ENCODE peak calls at places on chromosomes 6 and 20, in eight cellular contexts. One of them, this sample, is unnamed.

GRCh38 chr6:45835725-45836437 is 179.8 kb downstream of the CLIC5 start:
- DNase-seq in mammary epithelial cell: peak; percentile 82
- DNase-seq in GM20000: no peak
- DNase-seq in mesothelial cell of epicardium: no peak
- DNase-seq in CD8-positive, alpha-beta T cell: no peak
- DNase-seq in AG10803: no peak
- DNase-seq in D721Med: no peak
- DNase-seq in GM10248: no peak
- DNase-seq in this sample: no peak

GRCh38 chr20:62742979-62743776 is 34.5 kb downstream of the NTSR1 start:
- DNase-seq in mammary epithelial cell: no peak
- DNase-seq in GM20000: no peak
- DNase-seq in mesothelial cell of epicardium: no peak
- DNase-seq in CD8-positive, alpha-beta T cell: no peak
- DNase-seq in AG10803: no peak
- DNase-seq in D721Med: no peak
- DNase-seq in GM10248: no peak
- DNase-seq in this sample: no peak

GRCh38 chr20:8853805-8854338 is 215.0 kb upstream of the PLCB4 start:
- DNase-seq in mammary epithelial cell: peak; percentile 60
- DNase-seq in GM20000: peak; percentile 45
- DNase-seq in mesothelial cell of epicardium: no peak
- DNase-seq in CD8-positive, alpha-beta T cell: no peak
- DNase-seq in AG10803: peak; percentile 81
- DNase-seq in D721Med: peak; percentile 15
- DNase-seq in GM10248: peak; percentile 46
- DNase-seq in this sample: peak; percentile 28

GRCh38 chr6:149331871-149332270 is 14.4 kb downstream of the TAB2 start:
- DNase-seq in mammary epithelial cell: no peak
- DNase-seq in GM20000: no peak
- DNase-seq in mesothelial cell of epicardium: no peak
- DNase-seq in CD8-positive, alpha-beta T cell: no peak
- DNase-seq in AG10803: peak; percentile 21
- DNase-seq in D721Med: no peak
- DNase-seq in GM10248: no peak
- DNase-seq in this sample: no peak

GRCh38 chr6:105384004-105384403 is 18.9 kb downstream of the PREP start:
- DNase-seq in mammary epithelial cell: peak; percentile 76
- DNase-seq in GM20000: no peak
- DNase-seq in mesothelial cell of epicardium: no peak
- DNase-seq in CD8-positive, alpha-beta T cell: no peak
- DNase-seq in AG10803: no peak
- DNase-seq in D721Med: no peak
- DNase-seq in GM10248: no peak
- DNase-seq in this sample: no peak

GRCh38 chr20:34708621-34709043 is 4.5 kb downstream of the TP53INP2 start:
- DNase-seq in mammary epithelial cell: no peak
- DNase-seq in GM20000: peak; percentile 73
- DNase-seq in mesothelial cell of epicardium: peak; percentile 25
- DNase-seq in CD8-positive, alpha-beta T cell: peak; percentile 51
- DNase-seq in AG10803: peak; percentile 25
- DNase-seq in D721Med: no peak
- DNase-seq in GM10248: peak; percentile 64
- DNase-seq in this sample: peak; percentile 57

GRCh38 chr6:157823001-157823522 is at the start of gene SNX9:
- DNase-seq in mammary epithelial cell: peak; percentile 75
- DNase-seq in GM20000: peak; percentile 85
- DNase-seq in mesothelial cell of epicardium: peak; percentile 65
- DNase-seq in CD8-positive, alpha-beta T cell: peak; percentile 42
- DNase-seq in AG10803: peak; percentile 79
- DNase-seq in D721Med: no peak
- DNase-seq in GM10248: peak; percentile 74
- DNase-seq in this sample: peak; percentile 62

GRCh38 chr6:25320459-25320858 is 41.3 kb downstream of the CARMIL1 start:
- DNase-seq in mammary epithelial cell: no peak
- DNase-seq in GM20000: no peak
- DNase-seq in mesothelial cell of epicardium: no peak
- DNase-seq in CD8-positive, alpha-beta T cell: no peak
- DNase-seq in AG10803: peak; percentile 31
- DNase-seq in D721Med: no peak
- DNase-seq in GM10248: no peak
- DNase-seq in this sample: no peak

GRCh38 chr6:157440162-157440561 is 59.2 kb downstream of the ZDHHC14 start:
- DNase-seq in mammary epithelial cell: no peak
- DNase-seq in GM20000: no peak
- DNase-seq in mesothelial cell of epicardium: no peak
- DNase-seq in CD8-positive, alpha-beta T cell: no peak
- DNase-seq in AG10803: no peak
- DNase-seq in D721Med: no peak
- DNase-seq in GM10248: no peak
- DNase-seq in this sample: no peak

GRCh38 chr20:63966944-63967322 is 2.8 kb downstream of the ZNF512B start:
- DNase-seq in mammary epithelial cell: no peak
- DNase-seq in GM20000: no peak
- DNase-seq in mesothelial cell of epicardium: no peak
- DNase-seq in CD8-positive, alpha-beta T cell: no peak
- DNase-seq in AG10803: no peak
- DNase-seq in D721Med: no peak
- DNase-seq in GM10248: no peak
- DNase-seq in this sample: no peak

GRCh38 chr20:61387204-61387958 is 135.3 kb downstream of the CDH4 start:
- DNase-seq in mammary epithelial cell: peak; percentile 76
- DNase-seq in GM20000: no peak
- DNase-seq in mesothelial cell of epicardium: no peak
- DNase-seq in CD8-positive, alpha-beta T cell: no peak
- DNase-seq in AG10803: peak; percentile 66
- DNase-seq in D721Med: no peak
- DNase-seq in GM10248: no peak
- DNase-seq in this sample: peak; percentile 39

GRCh38 chr20:14337400-14338171 is at the start of gene FLRT3:
- DNase-seq in mammary epithelial cell: peak; percentile 98
- DNase-seq in GM20000: peak; percentile 61
- DNase-seq in mesothelial cell of epicardium: peak; percentile 54
- DNase-seq in CD8-positive, alpha-beta T cell: no peak
- DNase-seq in AG10803: peak; percentile 90
- DNase-seq in D721Med: no peak
- DNase-seq in GM10248: peak; percentile 46
- DNase-seq in this sample: peak; percentile 71

GRCh38 chr20:21682576-21682975 is 22.9 kb upstream of the PAX1 start:
- DNase-seq in mammary epithelial cell: no peak
- DNase-seq in GM20000: no peak
- DNase-seq in mesothelial cell of epicardium: no peak
- DNase-seq in CD8-positive, alpha-beta T cell: no peak
- DNase-seq in AG10803: peak; percentile 7
- DNase-seq in D721Med: no peak
- DNase-seq in GM10248: no peak
- DNase-seq in this sample: no peak

GRCh38 chr6:52087498-52087999 is at the start of gene PKHD1:
- DNase-seq in mammary epithelial cell: peak; percentile 43
- DNase-seq in GM20000: peak; percentile 9
- DNase-seq in mesothelial cell of epicardium: no peak
- DNase-seq in CD8-positive, alpha-beta T cell: no peak
- DNase-seq in AG10803: peak; percentile 16
- DNase-seq in D721Med: no peak
- DNase-seq in GM10248: peak; percentile 19
- DNase-seq in this sample: no peak

GRCh38 chr6:156107514-156108150 is 652.0 kb upstream of the NOX3 start:
- DNase-seq in mammary epithelial cell: no peak
- DNase-seq in GM20000: no peak
- DNase-seq in mesothelial cell of epicardium: no peak
- DNase-seq in CD8-positive, alpha-beta T cell: no peak
- DNase-seq in AG10803: no peak
- DNase-seq in D721Med: no peak
- DNase-seq in GM10248: no peak
- DNase-seq in this sample: no peak

GRCh38 chr6:87393026-87393622 is 14.6 kb upstream of the CFAP206 start:
- DNase-seq in mammary epithelial cell: peak; percentile 25
- DNase-seq in GM20000: peak; percentile 45
- DNase-seq in mesothelial cell of epicardium: no peak
- DNase-seq in CD8-positive, alpha-beta T cell: peak; percentile 14
- DNase-seq in AG10803: peak; percentile 76
- DNase-seq in D721Med: no peak
- DNase-seq in GM10248: peak; percentile 38
- DNase-seq in this sample: peak; percentile 23

GRCh38 chr6:158793432-158793831 is 25.7 kb downstream of the EZR start:
- DNase-seq in mammary epithelial cell: no peak
- DNase-seq in GM20000: peak; percentile 57
- DNase-seq in mesothelial cell of epicardium: no peak
- DNase-seq in CD8-positive, alpha-beta T cell: no peak
- DNase-seq in AG10803: peak; percentile 65
- DNase-seq in D721Med: no peak
- DNase-seq in GM10248: peak; percentile 55
- DNase-seq in this sample: no peak

GRCh38 chr6:44100088-44100550 is 27.1 kb downstream of the MRPL14 start:
- DNase-seq in mammary epithelial cell: no peak
- DNase-seq in GM20000: no peak
- DNase-seq in mesothelial cell of epicardium: no peak
- DNase-seq in CD8-positive, alpha-beta T cell: no peak
- DNase-seq in AG10803: no peak
- DNase-seq in D721Med: no peak
- DNase-seq in GM10248: no peak
- DNase-seq in this sample: peak; percentile 28

GRCh38 chr20:33234050-33234449 is 1.7 kb upstream of the BPIFA1 start:
- DNase-seq in mammary epithelial cell: no peak
- DNase-seq in GM20000: no peak
- DNase-seq in mesothelial cell of epicardium: no peak
- DNase-seq in CD8-positive, alpha-beta T cell: no peak
- DNase-seq in AG10803: no peak
- DNase-seq in D721Med: no peak
- DNase-seq in GM10248: no peak
- DNase-seq in this sample: no peak

GRCh38 chr20:33232486-33233072 is 3.2 kb upstream of the BPIFA1 start:
- DNase-seq in mammary epithelial cell: no peak
- DNase-seq in GM20000: no peak
- DNase-seq in mesothelial cell of epicardium: no peak
- DNase-seq in CD8-positive, alpha-beta T cell: no peak
- DNase-seq in AG10803: no peak
- DNase-seq in D721Med: no peak
- DNase-seq in GM10248: no peak
- DNase-seq in this sample: no peak

GRCh38 chr20:33235696-33236095 is at the start of gene BPIFA1:
- DNase-seq in mammary epithelial cell: no peak
- DNase-seq in GM20000: no peak
- DNase-seq in mesothelial cell of epicardium: no peak
- DNase-seq in CD8-positive, alpha-beta T cell: no peak
- DNase-seq in AG10803: no peak
- DNase-seq in D721Med: no peak
- DNase-seq in GM10248: no peak
- DNase-seq in this sample: no peak

GRCh38 chr20:33231237-33231636 is 4.6 kb upstream of the BPIFA1 start:
- DNase-seq in mammary epithelial cell: no peak
- DNase-seq in GM20000: no peak
- DNase-seq in mesothelial cell of epicardium: no peak
- DNase-seq in CD8-positive, alpha-beta T cell: no peak
- DNase-seq in AG10803: no peak
- DNase-seq in D721Med: no peak
- DNase-seq in GM10248: no peak
- DNase-seq in this sample: no peak

DNA sequence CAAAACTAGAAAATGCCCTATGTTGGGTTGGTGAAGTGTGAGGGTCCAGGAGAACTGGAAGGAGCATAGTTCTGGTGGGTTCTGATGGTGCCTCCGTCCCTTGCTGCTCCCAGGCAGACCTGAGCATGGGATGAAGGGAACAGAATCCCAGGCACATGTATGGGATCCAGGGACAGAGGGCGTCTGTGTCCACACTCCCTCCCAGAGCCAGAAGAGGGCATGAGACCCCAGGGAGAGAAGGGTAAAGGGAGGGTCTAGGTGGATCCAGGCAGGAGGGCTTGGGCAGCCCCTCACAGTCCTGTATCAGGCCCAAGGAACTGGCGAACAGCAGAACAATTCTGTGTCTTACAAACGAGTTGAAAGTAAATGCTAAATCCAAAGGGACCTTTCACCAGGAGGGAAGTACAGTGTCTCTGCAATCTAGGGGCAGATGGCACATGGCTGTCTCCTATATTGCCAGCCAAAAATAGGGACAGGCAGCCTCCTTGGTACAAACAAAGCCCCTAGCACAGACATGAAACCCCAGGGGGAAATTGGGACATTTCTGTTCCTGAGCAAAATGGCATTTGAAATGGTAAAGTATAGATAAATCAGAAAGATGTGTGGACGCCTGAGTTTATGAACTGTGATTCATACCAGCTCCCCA is 2.5 kb upstream of the BPIFA1 start:
- DNase-seq in mammary epithelial cell: no peak
- DNase-seq in GM20000: no peak
- DNase-seq in mesothelial cell of epicardium: no peak
- DNase-seq in CD8-positive, alpha-beta T cell: no peak
- DNase-seq in AG10803: no peak
- DNase-seq in D721Med: no peak
- DNase-seq in GM10248: no peak
- DNase-seq in this sample: no peak
- TF ChIP-seq CTCF in mammary epithelial cell: no peak
- TF ChIP-seq CTCF in GM20000: no peak
- TF ChIP-seq CTCF in mesothelial cell of epicardium: no peak
- TF ChIP-seq CTCF in CD8-positive, alpha-beta T cell: no peak
- TF ChIP-seq CTCF in AG10803: no peak
- TF ChIP-seq CTCF in D721Med: peak; percentile 40
- TF ChIP-seq CTCF in GM10248: no peak
- TF ChIP-seq CTCF in this sample: peak; percentile 38

GRCh38 chr6:286681-287499 is 5.4 kb upstream of the DUSP22 start:
- DNase-seq in mammary epithelial cell: no peak
- DNase-seq in GM20000: peak; percentile 53
- DNase-seq in mesothelial cell of epicardium: no peak
- DNase-seq in CD8-positive, alpha-beta T cell: no peak
- DNase-seq in AG10803: no peak
- DNase-seq in D721Med: no peak
- DNase-seq in GM10248: peak; percentile 67
- DNase-seq in this sample: no peak
- TF ChIP-seq CTCF in mammary epithelial cell: no peak
- TF ChIP-seq CTCF in GM20000: no peak
- TF ChIP-seq CTCF in mesothelial cell of epicardium: no peak
- TF ChIP-seq CTCF in CD8-positive, alpha-beta T cell: no peak
- TF ChIP-seq CTCF in AG10803: no peak
- TF ChIP-seq CTCF in D721Med: no peak
- TF ChIP-seq CTCF in GM10248: no peak
- TF ChIP-seq CTCF in this sample: no peak

DNA sequence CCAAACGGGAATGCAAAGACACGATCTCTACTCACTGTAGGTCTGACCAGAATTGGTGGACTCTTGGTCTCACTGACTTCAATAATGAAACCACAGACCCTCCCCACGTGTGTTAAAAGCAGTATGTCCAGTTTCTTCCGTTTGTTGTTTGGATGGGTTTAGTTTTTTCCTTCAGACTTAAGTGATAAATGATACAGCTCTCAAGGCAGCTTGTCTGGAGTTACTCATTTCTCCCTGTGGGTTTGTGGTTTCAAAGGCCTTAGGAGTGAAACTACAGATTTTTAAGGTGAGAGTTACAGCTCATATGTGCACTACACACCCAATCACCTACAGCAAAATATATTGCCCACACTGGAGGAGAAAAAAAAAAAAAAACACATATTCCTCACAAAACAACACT is 86.7 kb upstream of the STMND1 start:
- DNase-seq in mammary epithelial cell: peak; percentile 77
- DNase-seq in GM20000: peak; percentile 29
- DNase-seq in mesothelial cell of epicardium: no peak
- DNase-seq in CD8-positive, alpha-beta T cell: no peak
- DNase-seq in AG10803: peak; percentile 76
- DNase-seq in D721Med: no peak
- DNase-seq in GM10248: peak; percentile 27
- DNase-seq in this sample: no peak
- TF ChIP-seq CTCF in mammary epithelial cell: no peak
- TF ChIP-seq CTCF in GM20000: no peak
- TF ChIP-seq CTCF in mesothelial cell of epicardium: no peak
- TF ChIP-seq CTCF in CD8-positive, alpha-beta T cell: no peak
- TF ChIP-seq CTCF in AG10803: no peak
- TF ChIP-seq CTCF in D721Med: no peak
- TF ChIP-seq CTCF in GM10248: no peak
- TF ChIP-seq CTCF in this sample: no peak

GRCh38 chr6:4433199-4433598 is 297.8 kb upstream of the ECI2 start:
- DNase-seq in mammary epithelial cell: no peak
- DNase-seq in GM20000: no peak
- DNase-seq in mesothelial cell of epicardium: no peak
- DNase-seq in CD8-positive, alpha-beta T cell: no peak
- DNase-seq in AG10803: no peak
- DNase-seq in D721Med: no peak
- DNase-seq in GM10248: no peak
- DNase-seq in this sample: no peak
- TF ChIP-seq CTCF in mammary epithelial cell: no peak
- TF ChIP-seq CTCF in GM20000: no peak
- TF ChIP-seq CTCF in mesothelial cell of epicardium: no peak
- TF ChIP-seq CTCF in CD8-positive, alpha-beta T cell: no peak
- TF ChIP-seq CTCF in AG10803: no peak
- TF ChIP-seq CTCF in D721Med: no peak
- TF ChIP-seq CTCF in GM10248: no peak
- TF ChIP-seq CTCF in this sample: no peak